ENCODE peak calls at places on chromosomes 11 and 22, in four cellular contexts. One of them, this sample, is unnamed. For H3K4me1 and H3K36me3, the result is how much of the 10 kb centered on the place peaks cover.

GRCh38 chr11:32050256-32050655 is 40.6 kb upstream of the RCN1 start:
- DNase-seq in OCI-LY7: no peak
- DNase-seq in lung: no peak
- DNase-seq in HCT116: no peak
- DNase-seq in this sample: no peak

GRCh38 chr22:19629720-19630419 is 84.4 kb upstream of the SEPTIN5 start:
- DNase-seq in OCI-LY7: peak
- DNase-seq in lung: peak
- DNase-seq in HCT116: peak
- DNase-seq in this sample: no peak

GRCh38 chr22:24768537-24769374 is 5.8 kb downstream of the PIWIL3 start:
- DNase-seq in OCI-LY7: peak
- DNase-seq in lung: peak
- DNase-seq in HCT116: peak
- DNase-seq in this sample: no peak

GRCh38 chr11:75981546-75981945 is 166.5 kb downstream of the UVRAG start:
- DNase-seq in OCI-LY7: no peak
- DNase-seq in lung: no peak
- DNase-seq in HCT116: no peak
- DNase-seq in this sample: no peak

GRCh38 chr11:24949406-24949805 is 452.6 kb downstream of the LUZP2 start:
- DNase-seq in OCI-LY7: no peak
- DNase-seq in lung: no peak
- DNase-seq in HCT116: no peak
- DNase-seq in this sample: no peak

GRCh38 chr22:27474711-27475547 is 326.6 kb downstream of the MN1 start:
- DNase-seq in OCI-LY7: no peak
- DNase-seq in lung: no peak
- DNase-seq in HCT116: peak
- DNase-seq in this sample: no peak

GRCh38 chr22:47202819-47203553 is 440.5 kb downstream of the TBC1D22A start:
- DNase-seq in OCI-LY7: no peak
- DNase-seq in lung: no peak
- DNase-seq in HCT116: no peak
- DNase-seq in this sample: no peak

GRCh38 chr11:75597636-75598035 is 35.6 kb downstream of the SERPINH1 start:
- DNase-seq in OCI-LY7: peak
- DNase-seq in lung: no peak
- DNase-seq in HCT116: peak
- DNase-seq in this sample: no peak

GRCh38 chr22:22507743-22508273 is 734 bp downstream of the ZNF280B start:
- DNase-seq in OCI-LY7: peak
- DNase-seq in lung: no peak
- DNase-seq in HCT116: no peak
- DNase-seq in this sample: no peak

GRCh38 chr11:9875402-9875801 is 211.5 kb downstream of the SWAP70 start:
- DNase-seq in OCI-LY7: no peak
- DNase-seq in lung: no peak
- DNase-seq in HCT116: no peak
- DNase-seq in this sample: no peak

GRCh38 chr11:133070790-133071189 is 461.5 kb downstream of the OPCML start:
- DNase-seq in OCI-LY7: no peak
- DNase-seq in lung: no peak
- DNase-seq in HCT116: no peak
- DNase-seq in this sample: no peak

GRCh38 chr22:43637267-43637666 is 174.8 kb downstream of the EFCAB6 start:
- DNase-seq in OCI-LY7: no peak
- DNase-seq in lung: no peak
- DNase-seq in HCT116: no peak
- DNase-seq in this sample: no peak

GRCh38 chr22:47017245-47017644 is 254.8 kb downstream of the TBC1D22A start:
- DNase-seq in OCI-LY7: no peak
- DNase-seq in lung: no peak
- DNase-seq in HCT116: no peak
- DNase-seq in this sample: no peak

GRCh38 chr22:30362632-30363281 is 6.0 kb downstream of the CCDC157 start:
- DNase-seq in OCI-LY7: no peak
- DNase-seq in lung: no peak
- DNase-seq in HCT116: no peak
- DNase-seq in this sample: no peak

GRCh38 chr11:74932169-74932568 is 16.7 kb downstream of the XRRA1 start:
- DNase-seq in OCI-LY7: no peak
- DNase-seq in lung: no peak
- DNase-seq in HCT116: no peak
- DNase-seq in this sample: no peak

GRCh38 chr11:125101596-125101995 is 9.8 kb downstream of the TMEM218 start:
- DNase-seq in OCI-LY7: no peak
- DNase-seq in lung: no peak
- DNase-seq in HCT116: no peak
- DNase-seq in this sample: no peak

GRCh38 chr11:7167976-7168740 is 79.4 kb downstream of the RBMXL2 start:
- DNase-seq in OCI-LY7: no peak
- DNase-seq in lung: no peak
- DNase-seq in HCT116: no peak
- DNase-seq in this sample: no peak

GRCh38 chr11:95373241-95373640 is 142.2 kb upstream of the SESN3 start:
- DNase-seq in OCI-LY7: no peak
- DNase-seq in lung: no peak
- DNase-seq in HCT116: no peak
- DNase-seq in this sample: no peak

GRCh38 chr11:30487200-30487898 is 98.8 kb downstream of the MPPED2 start:
- DNase-seq in OCI-LY7: no peak
- DNase-seq in lung: no peak
- DNase-seq in HCT116: no peak
- DNase-seq in this sample: no peak

GRCh38 chr11:9264381-9265210 is 554 bp downstream of the DENND5A start:
- DNase-seq in OCI-LY7: no peak
- DNase-seq in lung: peak
- DNase-seq in HCT116: no peak
- DNase-seq in this sample: no peak

GRCh38 chr22:43206515-43207161 is 19.7 kb upstream of the TTLL12 start:
- DNase-seq in OCI-LY7: no peak
- DNase-seq in lung: no peak
- DNase-seq in HCT116: no peak
- DNase-seq in this sample: no peak

GRCh38 chr11:102546923-102547471 is 16.4 kb upstream of the MMP7 start:
- DNase-seq in OCI-LY7: peak
- DNase-seq in lung: no peak
- DNase-seq in HCT116: no peak
- DNase-seq in this sample: no peak

GRCh38 chr11:117180661-117181585 is 2.4 kb downstream of the SIDT2 start:
- DNase-seq in OCI-LY7: peak
- DNase-seq in lung: peak
- DNase-seq in HCT116: peak
- DNase-seq in this sample: peak

GRCh38 chr22:22086501-22087158 is 104.0 kb upstream of the TOP3B start:
- DNase-seq in OCI-LY7: no peak
- DNase-seq in lung: no peak
- DNase-seq in HCT116: no peak
- DNase-seq in this sample: no peak

GRCh38 chr11:107184936-107185335 is 166.7 kb upstream of the GUCY1A2 start:
- DNase-seq in OCI-LY7: no peak
- DNase-seq in lung: no peak
- DNase-seq in HCT116: no peak
- DNase-seq in this sample: no peak

GRCh38 chr11:122920579-122920978 is 38.0 kb downstream of the JHY start:
- DNase-seq in OCI-LY7: no peak
- DNase-seq in lung: peak
- DNase-seq in HCT116: no peak
- DNase-seq in this sample: no peak

DNA sequence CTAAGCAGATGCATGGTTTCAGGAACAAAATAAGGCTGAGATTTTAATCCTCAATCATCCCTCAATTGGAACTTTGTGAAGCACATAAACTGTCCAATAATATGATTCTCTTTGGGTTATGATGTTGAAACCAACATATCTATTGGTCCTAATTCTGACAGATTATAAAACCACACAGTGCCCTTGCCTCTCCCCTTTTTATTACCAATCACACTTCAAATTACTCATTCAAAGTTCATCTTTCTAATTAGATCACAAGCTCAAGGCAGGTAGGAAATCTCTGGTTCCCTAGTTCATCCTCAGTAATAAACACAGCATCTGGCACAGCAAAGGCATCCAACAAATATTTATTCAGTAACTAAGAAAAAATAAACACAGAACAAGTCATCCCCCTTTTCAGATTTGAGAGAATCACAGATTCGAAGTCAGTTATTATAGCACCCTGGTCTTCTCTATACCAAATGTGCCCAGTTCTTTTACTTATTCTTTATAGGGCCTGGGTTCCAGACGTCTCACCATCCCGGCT is 611.6 kb downstream of the INSC start:
- DNase-seq in OCI-LY7: no peak
- DNase-seq in lung: no peak
- DNase-seq in HCT116: no peak
- DNase-seq in this sample: no peak
- H3K4me3 ChIP-seq in OCI-LY7: no peak
- H3K4me3 ChIP-seq in lung: no peak
- H3K4me3 ChIP-seq in HCT116: no peak
- H3K4me3 ChIP-seq in this sample: no peak

GRCh38 chr22:39901519-39902146 is 749 bp downstream of the GRAP2 start:
- DNase-seq in OCI-LY7: no peak
- DNase-seq in lung: no peak
- DNase-seq in HCT116: no peak
- DNase-seq in this sample: no peak
- H3K4me1 ChIP-seq in OCI-LY7: under half
- H3K4me1 ChIP-seq in lung: under half
- H3K4me1 ChIP-seq in HCT116: under half
- H3K4me1 ChIP-seq in this sample: under half

DNA sequence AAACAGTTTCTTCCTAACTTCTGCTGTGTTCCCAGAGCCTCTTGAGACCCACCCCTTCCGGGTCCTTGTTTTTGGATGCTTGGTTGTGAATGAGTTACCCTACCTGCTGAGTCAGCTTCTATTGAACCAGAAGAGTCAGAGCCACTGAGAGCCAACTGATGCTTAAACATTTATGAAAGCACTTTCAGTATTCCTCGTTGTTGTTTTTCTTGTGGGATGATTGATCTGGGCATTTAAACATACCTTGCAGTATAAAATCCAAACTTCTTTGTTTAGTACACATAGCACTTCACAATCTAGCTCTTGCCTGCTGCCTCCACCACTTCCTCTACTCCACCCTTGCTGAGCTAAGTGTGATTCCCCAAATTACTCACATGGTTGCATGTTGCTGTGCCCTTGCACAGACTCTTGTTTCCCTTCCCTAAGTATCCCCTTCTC is 5.5 kb downstream of the PRSS23 start:
- DNase-seq in OCI-LY7: no peak
- DNase-seq in lung: no peak
- DNase-seq in HCT116: no peak
- DNase-seq in this sample: no peak
- H3K36me3 ChIP-seq in OCI-LY7: under half
- H3K36me3 ChIP-seq in lung: under half
- H3K36me3 ChIP-seq in HCT116: under half
- H3K36me3 ChIP-seq in this sample: under half

GRCh38 chr11:119422505-119423416 is at the start of gene THY1:
- DNase-seq in OCI-LY7: no peak
- DNase-seq in lung: no peak
- DNase-seq in HCT116: no peak
- DNase-seq in this sample: no peak

GRCh38 chr11:119421941-119422504 is 949 bp downstream of the THY1 start:
- DNase-seq in OCI-LY7: no peak
- DNase-seq in lung: no peak
- DNase-seq in HCT116: no peak
- DNase-seq in this sample: no peak

GRCh38 chr11:119419834-119420492 is 3.0 kb downstream of the THY1 start:
- DNase-seq in OCI-LY7: no peak
- DNase-seq in lung: no peak
- DNase-seq in HCT116: no peak
- DNase-seq in this sample: no peak

GRCh38 chr11:119420631-119421030 is 2.3 kb downstream of the THY1 start:
- DNase-seq in OCI-LY7: no peak
- DNase-seq in lung: no peak
- DNase-seq in HCT116: no peak
- DNase-seq in this sample: no peak

GRCh38 chr11:119421351-119421750 is 1.6 kb downstream of the THY1 start:
- DNase-seq in OCI-LY7: no peak
- DNase-seq in lung: no peak
- DNase-seq in HCT116: no peak
- DNase-seq in this sample: no peak
- H3K4me3 ChIP-seq in OCI-LY7: no peak
- H3K4me3 ChIP-seq in lung: no peak
- H3K4me3 ChIP-seq in HCT116: no peak
- H3K4me3 ChIP-seq in this sample: peak

GRCh38 chr22:35783943-35784614 is 66.4 kb downstream of the APOL5 start:
- DNase-seq in OCI-LY7: no peak
- DNase-seq in lung: no peak
- DNase-seq in HCT116: no peak
- DNase-seq in this sample: no peak

GRCh38 chr22:35785181-35785923 is 67.7 kb downstream of the APOL5 start:
- DNase-seq in OCI-LY7: no peak
- DNase-seq in lung: no peak
- DNase-seq in HCT116: no peak
- DNase-seq in this sample: no peak

GRCh38 chr22:35782504-35782903 is 64.8 kb downstream of the APOL5 start:
- DNase-seq in OCI-LY7: no peak
- DNase-seq in lung: no peak
- DNase-seq in HCT116: no peak
- DNase-seq in this sample: no peak

GRCh38 chr22:35781898-35782297 is 64.2 kb downstream of the APOL5 start:
- DNase-seq in OCI-LY7: no peak
- DNase-seq in lung: no peak
- DNase-seq in HCT116: no peak
- DNase-seq in this sample: no peak

GRCh38 chr22:35784633-35785032 is 67.0 kb downstream of the APOL5 start:
- DNase-seq in OCI-LY7: no peak
- DNase-seq in lung: no peak
- DNase-seq in HCT116: no peak
- DNase-seq in this sample: no peak
- H3K4me1 ChIP-seq in OCI-LY7: under half
- H3K4me1 ChIP-seq in lung: under half
- H3K4me1 ChIP-seq in HCT116: under half
- H3K4me1 ChIP-seq in this sample: under half

DNA sequence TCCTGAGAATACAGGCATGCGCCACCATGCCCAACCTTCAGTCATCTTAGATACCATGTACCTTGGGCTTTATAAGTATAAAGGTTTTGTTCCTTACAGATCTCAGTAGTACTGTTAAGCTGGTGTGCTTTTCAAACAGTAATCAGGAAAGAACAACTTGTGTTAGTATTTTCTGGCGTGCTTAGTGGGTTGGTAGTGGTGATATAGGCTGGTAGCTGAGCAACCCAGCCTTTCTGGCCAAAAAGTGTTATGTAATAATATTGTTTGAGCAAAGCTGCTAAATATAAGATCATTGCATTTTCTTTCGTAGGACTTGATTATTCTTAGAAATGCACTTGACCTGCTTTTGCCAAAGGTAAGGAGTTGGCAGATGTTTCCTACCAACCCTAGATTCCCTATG is 6.5 kb downstream of the ADSL start:
- DNase-seq in OCI-LY7: no peak
- DNase-seq in lung: no peak
- DNase-seq in HCT116: no peak
- DNase-seq in this sample: no peak
- H3K36me3 ChIP-seq in OCI-LY7: half or more
- H3K36me3 ChIP-seq in lung: under half
- H3K36me3 ChIP-seq in HCT116: under half
- H3K36me3 ChIP-seq in this sample: under half

GRCh38 chr22:37335819-37336199 is 53.5 kb downstream of the CYTH4 start:
- DNase-seq in OCI-LY7: no peak
- DNase-seq in lung: no peak
- DNase-seq in HCT116: no peak
- DNase-seq in this sample: no peak
- H3K4me3 ChIP-seq in OCI-LY7: no peak
- H3K4me3 ChIP-seq in lung: no peak
- H3K4me3 ChIP-seq in HCT116: no peak
- H3K4me3 ChIP-seq in this sample: no peak

This sample was measured in iPS DF 6.9.